ENCODE peak calls at places on chromosomes 3 and 15, in seven cellular contexts. C is sigmoid colon, B is A549, F is esophagus muscularis mucosa, S is transverse colon, N is tibial nerve, H is stomach. Y is an unnamed sample.

GRCh38 chr3:62622553-62623174 is 249.3 kb upstream of the FEZF2 start:
- DNase-seq in C (no peak), B (peak; percentile 34), F (no peak), S (no peak), N (no peak), H (no peak), Y (no peak)

GRCh38 chr3:182596673-182597410 is 196.5 kb upstream of the ATP11B start:
- DNase-seq in C (no peak), B (no peak), F (no peak), S (no peak), N (no peak), H (no peak), Y (no peak)

GRCh38 chr3:14524311-14524711 is 15.8 kb downstream of the GRIP2 start:
- DNase-seq in C (peak; percentile 59), B (no peak), F (no peak), S (no peak), N (no peak), H (no peak), Y (no peak)

GRCh38 chr15:77029166-77030041 is 34.5 kb downstream of the PSTPIP1 start:
- DNase-seq in C (peak; percentile 49), B (no peak), F (no peak), S (peak; percentile 59), N (no peak), H (peak; percentile 25), Y (no peak)

GRCh38 chr3:190848891-190849290 is 13.6 kb downstream of the GMNC start:
- DNase-seq in C (no peak), B (no peak), F (no peak), S (no peak), N (no peak), H (no peak), Y (no peak)

GRCh38 chr15:45386420-45386819 is 8.1 kb upstream of the GATM start:
- DNase-seq in C (no peak), B (no peak), F (no peak), S (no peak), N (no peak), H (no peak), Y (no peak)

GRCh38 chr15:62058327-62059028 is 1.8 kb downstream of the VPS13C start:
- DNase-seq in C (no peak), B (no peak), F (no peak), S (no peak), N (no peak), H (no peak), Y (no peak)

GRCh38 chr3:39407259-39407629 is 724 bp downstream of the RPSA start:
- DNase-seq in C (no peak), B (no peak), F (no peak), S (no peak), N (no peak), H (no peak), Y (no peak)

GRCh38 chr3:157438371-157438735 is 1.7 kb downstream of the PTX3 start:
- DNase-seq in C (no peak), B (no peak), F (no peak), S (no peak), N (no peak), H (no peak), Y (peak; percentile 25)

GRCh38 chr3:129068291-129068886 is 7.8 kb downstream of the GP9 start:
- DNase-seq in C (no peak), B (no peak), F (no peak), S (no peak), N (no peak), H (no peak), Y (no peak)

GRCh38 chr3:4983739-4984510 is 4.7 kb downstream of the BHLHE40 start:
- DNase-seq in C (no peak), B (peak; percentile 75), F (no peak), S (peak; percentile 72), N (peak; percentile 52), H (peak; percentile 61), Y (no peak)

GRCh38 chr15:25242957-25243799 is 195.6 kb downstream of the UBE3A start:
- DNase-seq in C (peak; percentile 53), B (no peak), F (no peak), S (no peak), N (no peak), H (peak; percentile 17), Y (no peak)

GRCh38 chr15:44029940-44030568 is 165.0 kb downstream of the FRMD5 start:
- DNase-seq in C (no peak), B (no peak), F (no peak), S (no peak), N (no peak), H (no peak), Y (no peak)

GRCh38 chr15:81189583-81190283 is 6.9 kb upstream of the IL16 start:
- DNase-seq in C (peak; percentile 89), B (no peak), F (no peak), S (peak; percentile 14), N (peak; percentile 61), H (peak; percentile 34), Y (peak; percentile 83)

GRCh38 chr3:119702530-119703527 is at the start of gene CFAP91:
- DNase-seq in C (peak; percentile 99), B (peak; percentile 90), F (peak; percentile 99), S (peak; percentile 98), N (peak; percentile 98), H (peak; percentile 98), Y (peak; percentile 99)

GRCh38 chr3:129608087-129608935 is 1.8 kb upstream of the PLXND1 start:
- DNase-seq in C (no peak), B (peak; percentile 70), F (no peak), S (no peak), N (no peak), H (no peak), Y (no peak)

GRCh38 chr15:66907826-66908502 is 157.4 kb upstream of the SMAD3 start:
- DNase-seq in C (peak; percentile 88), B (no peak), F (no peak), S (peak; percentile 42), N (peak; percentile 40), H (no peak), Y (peak; percentile 57)

GRCh38 chr3:122010506-122010905 is 11.5 kb downstream of the ILDR1 start:
- DNase-seq in C (no peak), B (no peak), F (no peak), S (no peak), N (no peak), H (no peak), Y (no peak)

GRCh38 chr3:162776137-162776536 is 1279.5 kb downstream of the OTOL1 start:
- DNase-seq in C (no peak), B (no peak), F (no peak), S (no peak), N (no peak), H (no peak), Y (no peak)

GRCh38 chr3:66606868-66607267 is 106.0 kb upstream of the LRIG1 start:
- DNase-seq in C (no peak), B (peak; percentile 13), F (no peak), S (no peak), N (no peak), H (no peak), Y (no peak)

GRCh38 chr3:66604476-66604875 is 103.7 kb upstream of the LRIG1 start:
- DNase-seq in C (no peak), B (no peak), F (no peak), S (no peak), N (no peak), H (no peak), Y (no peak)

GRCh38 chr3:66602691-66603090 is 101.9 kb upstream of the LRIG1 start:
- DNase-seq in C (no peak), B (no peak), F (no peak), S (no peak), N (no peak), H (no peak), Y (no peak)

GRCh38 chr3:66603161-66603611 is 102.4 kb upstream of the LRIG1 start:
- DNase-seq in C (no peak), B (no peak), F (no peak), S (no peak), N (no peak), H (no peak), Y (no peak)

GRCh38 chr3:66606126-66606525 is 105.3 kb upstream of the LRIG1 start:
- DNase-seq in C (no peak), B (no peak), F (no peak), S (no peak), N (no peak), H (no peak), Y (no peak)
- TF ChIP-seq EP300 in C (no peak), B (no peak), F (no peak), S (no peak), N (no peak), H (no peak), Y (no peak)

DNA sequence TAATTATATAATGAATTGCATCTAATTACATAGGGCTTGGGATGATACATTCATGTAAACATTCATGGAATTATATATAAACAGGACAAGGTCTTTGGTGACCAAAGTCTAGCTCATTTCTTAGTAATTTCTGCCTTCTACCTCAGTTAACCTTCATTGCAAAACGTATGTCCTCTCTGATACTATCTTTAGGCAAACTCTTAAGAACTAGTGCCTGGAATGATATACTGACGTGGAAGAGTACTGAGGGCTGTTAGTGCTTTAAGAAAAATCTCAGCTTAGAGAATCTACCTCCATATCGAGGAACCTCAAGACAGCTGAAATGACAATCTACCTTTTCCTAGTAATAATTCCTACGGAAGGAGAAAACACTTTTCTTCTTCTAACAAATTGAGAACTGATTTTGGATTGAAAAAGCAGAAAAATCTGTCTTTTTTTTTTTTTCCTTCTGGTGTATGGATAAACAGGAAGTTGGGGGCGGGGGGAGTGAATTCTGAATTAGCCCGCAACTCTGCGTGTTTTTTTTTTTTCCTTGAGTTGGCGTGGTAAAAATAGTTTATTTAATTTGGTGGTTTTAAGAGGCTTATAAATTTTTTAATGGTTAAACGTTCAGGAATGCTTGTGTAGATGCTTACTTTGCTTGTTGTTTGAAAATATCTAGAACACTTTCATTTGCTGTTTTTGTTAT is 43.2 kb downstream of the RARB start:
- DNase-seq in C (no peak), B (no peak), F (no peak), S (no peak), N (no peak), H (no peak), Y (no peak)
- H3K4me3 ChIP-seq in C (no peak overlapping the region), B (no peak overlapping the region), F (no peak overlapping the region), S (no peak overlapping the region), N (no peak overlapping the region), H (no peak overlapping the region), Y (no peak overlapping the region)

GRCh38 chr3:78791745-78792144 is 976.1 kb downstream of the ROBO1 start:
- DNase-seq in C (no peak), B (no peak), F (no peak), S (no peak), N (no peak), H (no peak), Y (no peak)
- TF ChIP-seq EP300 in C (no peak), B (no peak), F (no peak), S (no peak), N (no peak), H (no peak), Y (no peak)

GRCh38 chr3:194483850-194484249 is 3.0 kb downstream of the ATP13A3 start:
- DNase-seq in C (no peak), B (no peak), F (no peak), S (no peak), N (no peak), H (no peak), Y (no peak)

GRCh38 chr3:194481525-194482195 is 5.1 kb downstream of the ATP13A3 start:
- DNase-seq in C (no peak), B (no peak), F (no peak), S (no peak), N (no peak), H (no peak), Y (no peak)

GRCh38 chr3:194481103-194481502 is 5.7 kb downstream of the ATP13A3 start:
- DNase-seq in C (no peak), B (no peak), F (no peak), S (no peak), N (no peak), H (no peak), Y (no peak)

GRCh38 chr3:194484614-194485013 is 2.2 kb downstream of the ATP13A3 start:
- DNase-seq in C (no peak), B (no peak), F (no peak), S (no peak), N (no peak), H (no peak), Y (no peak)

GRCh38 chr3:194482196-194482593 is 4.6 kb downstream of the ATP13A3 start:
- DNase-seq in C (no peak), B (no peak), F (no peak), S (no peak), N (no peak), H (no peak), Y (no peak)
- H3K4me3 ChIP-seq in C (no peak overlapping the region), B (no peak overlapping the region), F (no peak overlapping the region), S (no peak overlapping the region), N (no peak overlapping the region), H (no peak overlapping the region), Y (no peak overlapping the region)

Y was measured in upper lobe of left lung.